ENCODE peak calls at places on chromosomes 11 and 22, in four cellular contexts. One of them, this sample, is unnamed.
A peak's percentile ranks its signal among the peaks of the same experiment; 100 is the strongest.

GRCh38 chr11:63586451-63587166 is 23.4 kb upstream of the PLAAT2 start:
- DNase-seq in PC-9: no peak
- DNase-seq in fibroblast of lung: no peak
- DNase-seq in MM.1S: no peak
- DNase-seq in this sample: no peak

GRCh38 chr11:104286129-104286528 is 122.2 kb upstream of the PDGFD start:
- DNase-seq in PC-9: no peak
- DNase-seq in fibroblast of lung: peak; percentile 12
- DNase-seq in MM.1S: no peak
- DNase-seq in this sample: no peak

GRCh38 chr11:67117667-67118058 is 1.4 kb upstream of the KDM2A start:
- DNase-seq in PC-9: peak; percentile 33
- DNase-seq in fibroblast of lung: no peak
- DNase-seq in MM.1S: no peak
- DNase-seq in this sample: peak; percentile 62

GRCh38 chr22:44677299-44678244 is 24.4 kb upstream of the PRR5 start:
- DNase-seq in PC-9: no peak
- DNase-seq in fibroblast of lung: no peak
- DNase-seq in MM.1S: no peak
- DNase-seq in this sample: no peak

GRCh38 chr11:65898656-65899355 is 1.4 kb downstream of the FOSL1 start:
- DNase-seq in PC-9: no peak
- DNase-seq in fibroblast of lung: peak; percentile 30
- DNase-seq in MM.1S: no peak
- DNase-seq in this sample: no peak

GRCh38 chr11:57251491-57252104 is 14.5 kb upstream of the APLNR start:
- DNase-seq in PC-9: peak; percentile 7
- DNase-seq in fibroblast of lung: peak; percentile 39
- DNase-seq in MM.1S: no peak
- DNase-seq in this sample: no peak

GRCh38 chr11:76206327-76207081 is at the start of gene WNT11:
- DNase-seq in PC-9: peak; percentile 75
- DNase-seq in fibroblast of lung: peak; percentile 6
- DNase-seq in MM.1S: peak; percentile 59
- DNase-seq in this sample: peak; percentile 93

GRCh38 chr11:2089536-2090165 is 49.5 kb downstream of the IGF2 start:
- DNase-seq in PC-9: no peak
- DNase-seq in fibroblast of lung: peak; percentile 47
- DNase-seq in MM.1S: peak; percentile 10
- DNase-seq in this sample: peak; percentile 47

GRCh38 chr11:96306933-96307747 is 35.9 kb downstream of the MAML2 start:
- DNase-seq in PC-9: peak; percentile 84
- DNase-seq in fibroblast of lung: peak; percentile 99
- DNase-seq in MM.1S: no peak
- DNase-seq in this sample: peak; percentile 42

GRCh38 chr11:71180694-71181466 is 71.5 kb downstream of the SHANK2 start:
- DNase-seq in PC-9: no peak
- DNase-seq in fibroblast of lung: no peak
- DNase-seq in MM.1S: no peak
- DNase-seq in this sample: no peak

GRCh38 chr22:27804683-27805297 is 3.2 kb upstream of the MN1 start:
- DNase-seq in PC-9: peak; percentile 56
- DNase-seq in fibroblast of lung: peak; percentile 67
- DNase-seq in MM.1S: peak; percentile 28
- DNase-seq in this sample: peak; percentile 88

GRCh38 chr11:73554677-73555320 is 43.1 kb downstream of the FAM168A start:
- DNase-seq in PC-9: no peak
- DNase-seq in fibroblast of lung: no peak
- DNase-seq in MM.1S: no peak
- DNase-seq in this sample: no peak

GRCh38 chr22:50613291-50613981 is 12.8 kb downstream of the MAPK8IP2 start:
- DNase-seq in PC-9: peak; percentile 73
- DNase-seq in fibroblast of lung: peak; percentile 30
- DNase-seq in MM.1S: no peak
- DNase-seq in this sample: no peak

GRCh38 chr11:43895601-43896000 is 15.0 kb downstream of the ALKBH3 start:
- DNase-seq in PC-9: no peak
- DNase-seq in fibroblast of lung: no peak
- DNase-seq in MM.1S: no peak
- DNase-seq in this sample: no peak

GRCh38 chr11:46903846-46904245 is 14.5 kb downstream of the LRP4 start:
- DNase-seq in PC-9: no peak
- DNase-seq in fibroblast of lung: no peak
- DNase-seq in MM.1S: no peak
- DNase-seq in this sample: peak; percentile 59

GRCh38 chr11:77151804-77152513 is 23.9 kb downstream of the MYO7A start:
- DNase-seq in PC-9: no peak
- DNase-seq in fibroblast of lung: no peak
- DNase-seq in MM.1S: no peak
- DNase-seq in this sample: no peak

GRCh38 chr22:21980547-21980946 is 2.0 kb downstream of the TOP3B start:
- DNase-seq in PC-9: no peak
- DNase-seq in fibroblast of lung: no peak
- DNase-seq in MM.1S: no peak
- DNase-seq in this sample: no peak

GRCh38 chr22:24422078-24422665 is 5.2 kb upstream of the ADORA2A start:
- DNase-seq in PC-9: no peak
- DNase-seq in fibroblast of lung: no peak
- DNase-seq in MM.1S: no peak
- DNase-seq in this sample: no peak

GRCh38 chr11:3341298-3341697 is 37.6 kb downstream of the ZNF195 start:
- DNase-seq in PC-9: no peak
- DNase-seq in fibroblast of lung: peak; percentile 32
- DNase-seq in MM.1S: peak; percentile 66
- DNase-seq in this sample: peak; percentile 77

GRCh38 chr11:72613977-72614376 is 60.2 kb downstream of the PDE2A start:
- DNase-seq in PC-9: no peak
- DNase-seq in fibroblast of lung: no peak
- DNase-seq in MM.1S: no peak
- DNase-seq in this sample: no peak

GRCh38 chr11:13881176-13881680 is 81.3 kb upstream of the SPON1 start:
- DNase-seq in PC-9: no peak
- DNase-seq in fibroblast of lung: no peak
- DNase-seq in MM.1S: no peak
- DNase-seq in this sample: no peak

GRCh38 chr11:36150986-36151385 is 138.2 kb downstream of the COMMD9 start:
- DNase-seq in PC-9: no peak
- DNase-seq in fibroblast of lung: no peak
- DNase-seq in MM.1S: no peak
- DNase-seq in this sample: no peak

GRCh38 chr11:57647960-57648776 is 1.5 kb downstream of the YPEL4 start:
- DNase-seq in PC-9: no peak
- DNase-seq in fibroblast of lung: no peak
- DNase-seq in MM.1S: no peak
- DNase-seq in this sample: no peak

GRCh38 chr22:20606041-20606783 is 98.8 kb downstream of the MED15 start:
- DNase-seq in PC-9: peak; percentile 79
- DNase-seq in fibroblast of lung: peak; percentile 57
- DNase-seq in MM.1S: peak; percentile 81
- DNase-seq in this sample: peak; percentile 84

GRCh38 chr11:124591430-124591829 is 19.8 kb upstream of the PANX3 start:
- DNase-seq in PC-9: no peak
- DNase-seq in fibroblast of lung: no peak
- DNase-seq in MM.1S: no peak
- DNase-seq in this sample: no peak

GRCh38 chr11:10866893-10867331 is 9.1 kb upstream of the ZBED5 start:
- DNase-seq in PC-9: no peak
- DNase-seq in fibroblast of lung: peak; percentile 66
- DNase-seq in MM.1S: no peak
- DNase-seq in this sample: no peak

GRCh38 chr11:118060879-118061278 is 16.0 kb upstream of the TMPRSS4 start:
- DNase-seq in PC-9: no peak
- DNase-seq in fibroblast of lung: no peak
- DNase-seq in MM.1S: no peak
- DNase-seq in this sample: no peak

GRCh38 chr11:71472941-71473792 is 20.2 kb downstream of the NADSYN1 start:
- DNase-seq in PC-9: no peak
- DNase-seq in fibroblast of lung: no peak
- DNase-seq in MM.1S: no peak
- DNase-seq in this sample: no peak

GRCh38 chr11:36164522-36165250 is 124.5 kb downstream of the COMMD9 start:
- DNase-seq in PC-9: no peak
- DNase-seq in fibroblast of lung: peak; percentile 17
- DNase-seq in MM.1S: no peak
- DNase-seq in this sample: no peak

GRCh38 chr22:36808611-36809344 is 8.1 kb downstream of the PVALB start:
- DNase-seq in PC-9: no peak
- DNase-seq in fibroblast of lung: no peak
- DNase-seq in MM.1S: peak; percentile 67
- DNase-seq in this sample: no peak

GRCh38 chr11:79414644-79415317 is 26.0 kb downstream of the TENM4 start:
- DNase-seq in PC-9: no peak
- DNase-seq in fibroblast of lung: peak; percentile 83
- DNase-seq in MM.1S: no peak
- DNase-seq in this sample: no peak

GRCh38 chr22:29163808-29164207 is 41.9 kb upstream of the EMID1 start:
- DNase-seq in PC-9: no peak
- DNase-seq in fibroblast of lung: no peak
- DNase-seq in MM.1S: no peak
- DNase-seq in this sample: no peak

GRCh38 chr22:23652711-23653110 is 20.6 kb upstream of the DRICH1 start:
- DNase-seq in PC-9: no peak
- DNase-seq in fibroblast of lung: no peak
- DNase-seq in MM.1S: no peak
- DNase-seq in this sample: no peak

GRCh38 chr11:102120437-102120935 is 10.2 kb downstream of the YAP1 start:
- DNase-seq in PC-9: no peak
- DNase-seq in fibroblast of lung: no peak
- DNase-seq in MM.1S: no peak
- DNase-seq in this sample: no peak

GRCh38 chr11:130109441-130109840 is 39.7 kb downstream of the APLP2 start:
- DNase-seq in PC-9: no peak
- DNase-seq in fibroblast of lung: no peak
- DNase-seq in MM.1S: no peak
- DNase-seq in this sample: no peak
- TF ChIP-seq EZH2 in PC-9: no peak
- TF ChIP-seq EZH2 in fibroblast of lung: no peak
- TF ChIP-seq EZH2 in MM.1S: no peak
- TF ChIP-seq EZH2 in this sample: no peak

DNA sequence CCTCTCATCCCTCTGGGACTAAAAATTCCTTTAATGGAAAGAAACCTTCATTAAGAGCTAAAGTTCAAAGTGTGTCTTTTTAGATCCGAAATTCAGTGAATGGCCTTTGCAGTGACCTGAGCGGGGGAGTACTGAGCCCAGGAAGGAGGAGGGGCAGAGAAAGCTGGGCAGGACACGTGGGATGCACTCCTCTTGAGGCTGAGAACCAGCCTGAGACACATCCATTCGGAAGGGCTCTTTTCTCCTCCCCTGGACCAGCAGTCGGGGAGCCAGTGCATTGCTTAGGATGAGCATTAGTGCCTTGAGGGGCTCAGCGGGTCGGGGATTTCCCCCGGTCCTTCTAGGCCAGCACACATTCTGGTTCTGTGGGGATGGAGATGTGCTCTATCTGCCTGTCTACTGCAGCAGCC is 258.9 kb upstream of the B3GAT1 start:
- DNase-seq in PC-9: no peak
- DNase-seq in fibroblast of lung: no peak
- DNase-seq in MM.1S: no peak
- DNase-seq in this sample: no peak
- TF ChIP-seq EZH2 in PC-9: no peak
- TF ChIP-seq EZH2 in fibroblast of lung: no peak
- TF ChIP-seq EZH2 in MM.1S: no peak
- TF ChIP-seq EZH2 in this sample: no peak

GRCh38 chr22:43158778-43159483 is 7.6 kb downstream of the TSPO start:
- DNase-seq in PC-9: no peak
- DNase-seq in fibroblast of lung: no peak
- DNase-seq in MM.1S: no peak
- DNase-seq in this sample: no peak

GRCh38 chr22:43160497-43161126 is 9.3 kb downstream of the TSPO start:
- DNase-seq in PC-9: no peak
- DNase-seq in fibroblast of lung: no peak
- DNase-seq in MM.1S: no peak
- DNase-seq in this sample: no peak

GRCh38 chr22:43157874-43158546 is 6.7 kb downstream of the TSPO start:
- DNase-seq in PC-9: no peak
- DNase-seq in fibroblast of lung: no peak
- DNase-seq in MM.1S: no peak
- DNase-seq in this sample: no peak

GRCh38 chr22:43162412-43163150 is 11.2 kb downstream of the TSPO start:
- DNase-seq in PC-9: no peak
- DNase-seq in fibroblast of lung: no peak
- DNase-seq in MM.1S: no peak
- DNase-seq in this sample: no peak

GRCh38 chr22:43159484-43160178 is 8.3 kb downstream of the TSPO start:
- DNase-seq in PC-9: peak; percentile 23
- DNase-seq in fibroblast of lung: no peak
- DNase-seq in MM.1S: no peak
- DNase-seq in this sample: peak; percentile 70
- TF ChIP-seq EZH2 in PC-9: no peak
- TF ChIP-seq EZH2 in fibroblast of lung: no peak
- TF ChIP-seq EZH2 in MM.1S: no peak
- TF ChIP-seq EZH2 in this sample: no peak

GRCh38 chr11:20598487-20598886 is 921 bp upstream of the SLC6A5 start:
- DNase-seq in PC-9: no peak
- DNase-seq in fibroblast of lung: no peak
- DNase-seq in MM.1S: no peak
- DNase-seq in this sample: peak; percentile 18

GRCh38 chr11:20597924-20598484 is 1.4 kb upstream of the SLC6A5 start:
- DNase-seq in PC-9: no peak
- DNase-seq in fibroblast of lung: no peak
- DNase-seq in MM.1S: no peak
- DNase-seq in this sample: peak; percentile 57

GRCh38 chr11:20599424-20600346 is at the start of gene SLC6A5:
- DNase-seq in PC-9: peak; percentile 20
- DNase-seq in fibroblast of lung: peak; percentile 39
- DNase-seq in MM.1S: peak; percentile 69
- DNase-seq in this sample: peak; percentile 94

GRCh38 chr11:20604295-20604803 is 4.9 kb downstream of the SLC6A5 start:
- DNase-seq in PC-9: no peak
- DNase-seq in fibroblast of lung: no peak
- DNase-seq in MM.1S: no peak
- DNase-seq in this sample: no peak

DNA sequence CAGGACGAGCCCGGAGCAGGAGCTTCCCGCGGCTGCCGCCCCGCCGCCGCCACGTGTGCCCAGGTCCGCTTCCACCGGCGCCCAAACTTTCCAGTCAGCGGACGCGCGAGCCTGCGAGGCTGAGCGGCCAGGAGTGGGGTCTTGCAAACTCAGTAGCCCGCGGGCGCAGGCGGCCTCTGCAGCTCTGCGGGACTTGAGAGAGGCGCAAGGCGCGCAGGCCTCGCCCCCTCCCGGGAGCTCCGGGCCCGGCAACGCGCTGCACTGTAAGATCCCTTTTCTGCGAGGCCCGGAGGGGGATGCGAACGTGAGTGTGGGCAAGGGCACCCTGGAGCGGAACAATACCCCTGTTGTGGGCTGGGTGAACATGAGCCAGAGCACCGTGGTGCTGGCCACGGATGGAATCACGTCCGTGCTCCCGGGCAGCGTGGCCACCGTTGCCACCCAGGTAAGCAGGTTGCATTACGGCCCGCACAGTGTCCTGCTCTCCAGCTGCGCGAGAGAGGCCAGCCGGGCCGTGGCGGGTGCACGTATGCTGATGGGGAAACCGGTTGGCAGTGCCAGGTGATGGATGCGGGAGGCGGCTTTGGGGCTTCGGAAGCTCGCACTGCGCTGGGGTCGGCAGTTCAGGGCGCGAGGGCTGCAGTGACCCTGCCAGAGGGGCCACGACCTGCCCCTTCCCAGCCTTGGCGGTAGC is 2.0 kb downstream of the SLC6A5 start:
- DNase-seq in PC-9: no peak
- DNase-seq in fibroblast of lung: no peak
- DNase-seq in MM.1S: no peak
- DNase-seq in this sample: peak; percentile 71
- TF ChIP-seq EZH2 in PC-9: no peak
- TF ChIP-seq EZH2 in fibroblast of lung: peak; percentile 41
- TF ChIP-seq EZH2 in MM.1S: no peak
- TF ChIP-seq EZH2 in this sample: peak; percentile 99

This sample was measured in neural progenitor cell.